ENCODE peak calls at places on chromosome 15, in ten cellular contexts. One of them, this sample, is unnamed.

GRCh38 chr15:60575995-60576394 is 97.1 kb upstream of the ICE2 start:
- DNase-seq in ascending aorta: no peak
- DNase-seq in mesenchymal stem cell: peak
- DNase-seq in Peyer's patch: no peak
- DNase-seq in heart right ventricle: no peak
- DNase-seq in brain microvascular endothelial cell: peak
- DNase-seq in spleen: no peak
- DNase-seq in psoas muscle: no peak
- DNase-seq in dorsolateral prefrontal cortex: no peak
- DNase-seq in CD8-positive, alpha-beta T cell: no peak
- DNase-seq in this sample: peak

GRCh38 chr15:101560722-101561583 is 71.4 kb upstream of the PCSK6 start:
- DNase-seq in ascending aorta: no peak
- DNase-seq in mesenchymal stem cell: no peak
- DNase-seq in Peyer's patch: no peak
- DNase-seq in heart right ventricle: no peak
- DNase-seq in brain microvascular endothelial cell: no peak
- DNase-seq in spleen: no peak
- DNase-seq in psoas muscle: no peak
- DNase-seq in dorsolateral prefrontal cortex: no peak
- DNase-seq in CD8-positive, alpha-beta T cell: no peak
- DNase-seq in this sample: no peak

GRCh38 chr15:85403745-85404144 is 23.3 kb downstream of the AKAP13 start:
- DNase-seq in ascending aorta: no peak
- DNase-seq in mesenchymal stem cell: peak
- DNase-seq in Peyer's patch: no peak
- DNase-seq in heart right ventricle: peak
- DNase-seq in brain microvascular endothelial cell: no peak
- DNase-seq in spleen: no peak
- DNase-seq in psoas muscle: no peak
- DNase-seq in dorsolateral prefrontal cortex: no peak
- DNase-seq in CD8-positive, alpha-beta T cell: no peak
- DNase-seq in this sample: no peak

GRCh38 chr15:39565851-39566250 is 15.0 kb upstream of the THBS1 start:
- DNase-seq in ascending aorta: no peak
- DNase-seq in mesenchymal stem cell: no peak
- DNase-seq in Peyer's patch: no peak
- DNase-seq in heart right ventricle: no peak
- DNase-seq in brain microvascular endothelial cell: no peak
- DNase-seq in spleen: no peak
- DNase-seq in psoas muscle: no peak
- DNase-seq in dorsolateral prefrontal cortex: no peak
- DNase-seq in CD8-positive, alpha-beta T cell: no peak
- DNase-seq in this sample: no peak

GRCh38 chr15:94844533-94845390 is 613.4 kb downstream of the MCTP2 start:
- DNase-seq in ascending aorta: peak
- DNase-seq in mesenchymal stem cell: peak
- DNase-seq in Peyer's patch: peak
- DNase-seq in heart right ventricle: peak
- DNase-seq in brain microvascular endothelial cell: peak
- DNase-seq in spleen: peak
- DNase-seq in psoas muscle: peak
- DNase-seq in dorsolateral prefrontal cortex: no peak
- DNase-seq in CD8-positive, alpha-beta T cell: no peak
- DNase-seq in this sample: peak

GRCh38 chr15:41490355-41490754 is 3.3 kb upstream of the ITPKA start:
- DNase-seq in ascending aorta: no peak
- DNase-seq in mesenchymal stem cell: peak
- DNase-seq in Peyer's patch: no peak
- DNase-seq in heart right ventricle: no peak
- DNase-seq in brain microvascular endothelial cell: peak
- DNase-seq in spleen: no peak
- DNase-seq in psoas muscle: no peak
- DNase-seq in dorsolateral prefrontal cortex: no peak
- DNase-seq in CD8-positive, alpha-beta T cell: no peak
- DNase-seq in this sample: no peak

GRCh38 chr15:48250640-48251076 is 44.6 kb downstream of the SLC12A1 start:
- DNase-seq in ascending aorta: peak
- DNase-seq in mesenchymal stem cell: peak
- DNase-seq in Peyer's patch: no peak
- DNase-seq in heart right ventricle: peak
- DNase-seq in brain microvascular endothelial cell: peak
- DNase-seq in spleen: no peak
- DNase-seq in psoas muscle: peak
- DNase-seq in dorsolateral prefrontal cortex: no peak
- DNase-seq in CD8-positive, alpha-beta T cell: no peak
- DNase-seq in this sample: no peak

GRCh38 chr15:35290301-35290721 is 205.2 kb upstream of the NANOGP8 start:
- DNase-seq in ascending aorta: no peak
- DNase-seq in mesenchymal stem cell: peak
- DNase-seq in Peyer's patch: peak
- DNase-seq in heart right ventricle: no peak
- DNase-seq in brain microvascular endothelial cell: no peak
- DNase-seq in spleen: no peak
- DNase-seq in psoas muscle: no peak
- DNase-seq in dorsolateral prefrontal cortex: no peak
- DNase-seq in CD8-positive, alpha-beta T cell: no peak
- DNase-seq in this sample: no peak

GRCh38 chr15:85312486-85312885 is 67.9 kb upstream of the AKAP13 start:
- DNase-seq in ascending aorta: no peak
- DNase-seq in mesenchymal stem cell: peak
- DNase-seq in Peyer's patch: no peak
- DNase-seq in heart right ventricle: no peak
- DNase-seq in brain microvascular endothelial cell: peak
- DNase-seq in spleen: no peak
- DNase-seq in psoas muscle: no peak
- DNase-seq in dorsolateral prefrontal cortex: no peak
- DNase-seq in CD8-positive, alpha-beta T cell: no peak
- DNase-seq in this sample: no peak

GRCh38 chr15:100565591-100565990 is 36.4 kb downstream of the LINS1 start:
- DNase-seq in ascending aorta: no peak
- DNase-seq in mesenchymal stem cell: no peak
- DNase-seq in Peyer's patch: no peak
- DNase-seq in heart right ventricle: no peak
- DNase-seq in brain microvascular endothelial cell: no peak
- DNase-seq in spleen: no peak
- DNase-seq in psoas muscle: no peak
- DNase-seq in dorsolateral prefrontal cortex: no peak
- DNase-seq in CD8-positive, alpha-beta T cell: no peak
- DNase-seq in this sample: no peak

GRCh38 chr15:80440024-80440423 is 35.8 kb downstream of the ARNT2 start:
- DNase-seq in ascending aorta: no peak
- DNase-seq in mesenchymal stem cell: no peak
- DNase-seq in Peyer's patch: no peak
- DNase-seq in heart right ventricle: no peak
- DNase-seq in brain microvascular endothelial cell: no peak
- DNase-seq in spleen: no peak
- DNase-seq in psoas muscle: no peak
- DNase-seq in dorsolateral prefrontal cortex: no peak
- DNase-seq in CD8-positive, alpha-beta T cell: no peak
- DNase-seq in this sample: no peak

DNA sequence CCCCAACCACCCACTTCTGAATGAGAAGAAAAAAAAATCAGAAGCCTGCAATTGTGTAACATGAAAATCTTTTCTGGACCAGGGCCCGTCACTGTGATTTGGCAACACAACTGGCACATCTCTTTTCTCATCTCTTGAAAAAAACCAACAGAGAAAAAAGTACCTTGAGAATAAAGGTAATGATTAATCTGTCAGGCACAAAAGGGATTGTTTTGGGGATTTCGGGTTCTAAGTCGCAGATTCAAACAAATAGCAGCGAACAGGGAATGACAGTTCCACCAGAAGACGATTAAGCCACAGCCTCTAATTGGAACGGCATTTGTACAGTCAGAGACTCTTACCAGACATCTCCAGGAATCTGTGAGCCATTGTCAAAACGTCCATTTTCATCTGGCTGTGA is at the start of gene AQP9:
- DNase-seq in ascending aorta: no peak
- DNase-seq in mesenchymal stem cell: no peak
- DNase-seq in Peyer's patch: no peak
- DNase-seq in heart right ventricle: no peak
- DNase-seq in brain microvascular endothelial cell: no peak
- DNase-seq in spleen: no peak
- DNase-seq in psoas muscle: no peak
- DNase-seq in dorsolateral prefrontal cortex: no peak
- DNase-seq in CD8-positive, alpha-beta T cell: no peak
- DNase-seq in this sample: no peak
- H3K27ac ChIP-seq in ascending aorta: no peak
- H3K27ac ChIP-seq in mesenchymal stem cell: no peak
- H3K27ac ChIP-seq in Peyer's patch: no peak
- H3K27ac ChIP-seq in heart right ventricle: no peak
- H3K27ac ChIP-seq in brain microvascular endothelial cell: no peak
- H3K27ac ChIP-seq in spleen: peak
- H3K27ac ChIP-seq in psoas muscle: no peak
- H3K27ac ChIP-seq in dorsolateral prefrontal cortex: no peak
- H3K27ac ChIP-seq in CD8-positive, alpha-beta T cell: no peak
- H3K27ac ChIP-seq in this sample: peak

DNA sequence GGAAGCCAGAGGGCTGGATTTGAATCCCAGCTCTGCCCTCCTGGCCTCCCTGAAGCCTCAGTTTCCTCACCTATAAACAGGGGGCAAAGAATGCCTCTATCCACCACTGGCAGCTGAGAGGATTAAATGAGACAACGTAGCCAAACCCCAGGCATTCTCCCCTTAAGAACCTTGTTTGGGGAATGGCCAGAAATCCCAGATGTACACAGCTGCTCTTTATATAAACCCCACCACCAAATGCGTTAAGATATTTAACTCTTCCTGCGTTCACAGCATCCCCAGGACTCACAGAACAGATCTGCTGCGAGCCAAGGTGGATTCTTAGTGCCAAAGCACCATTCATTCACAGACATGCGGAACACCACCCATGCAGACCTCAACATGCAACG is 5.3 kb downstream of the TLE3 start:
- DNase-seq in ascending aorta: no peak
- DNase-seq in mesenchymal stem cell: peak
- DNase-seq in Peyer's patch: no peak
- DNase-seq in heart right ventricle: no peak
- DNase-seq in brain microvascular endothelial cell: no peak
- DNase-seq in spleen: no peak
- DNase-seq in psoas muscle: no peak
- DNase-seq in dorsolateral prefrontal cortex: no peak
- DNase-seq in CD8-positive, alpha-beta T cell: no peak
- DNase-seq in this sample: no peak
- H3K4me3 ChIP-seq in ascending aorta: no peak
- H3K4me3 ChIP-seq in mesenchymal stem cell: no peak
- H3K4me3 ChIP-seq in Peyer's patch: peak
- H3K4me3 ChIP-seq in heart right ventricle: no peak
- H3K4me3 ChIP-seq in brain microvascular endothelial cell: no peak
- H3K4me3 ChIP-seq in spleen: no peak
- H3K4me3 ChIP-seq in psoas muscle: peak
- H3K4me3 ChIP-seq in dorsolateral prefrontal cortex: no peak
- H3K4me3 ChIP-seq in CD8-positive, alpha-beta T cell: no peak
- H3K4me3 ChIP-seq in this sample: no peak

GRCh38 chr15:83284563-83285283 is at the start of gene BNC1:
- DNase-seq in ascending aorta: no peak
- DNase-seq in mesenchymal stem cell: peak
- DNase-seq in Peyer's patch: no peak
- DNase-seq in heart right ventricle: no peak
- DNase-seq in brain microvascular endothelial cell: no peak
- DNase-seq in spleen: no peak
- DNase-seq in psoas muscle: no peak
- DNase-seq in dorsolateral prefrontal cortex: no peak
- DNase-seq in CD8-positive, alpha-beta T cell: no peak
- DNase-seq in this sample: no peak
- H3K27ac ChIP-seq in ascending aorta: no peak
- H3K27ac ChIP-seq in mesenchymal stem cell: peak
- H3K27ac ChIP-seq in Peyer's patch: no peak
- H3K27ac ChIP-seq in heart right ventricle: no peak
- H3K27ac ChIP-seq in brain microvascular endothelial cell: peak
- H3K27ac ChIP-seq in spleen: no peak
- H3K27ac ChIP-seq in psoas muscle: no peak
- H3K27ac ChIP-seq in dorsolateral prefrontal cortex: no peak
- H3K27ac ChIP-seq in CD8-positive, alpha-beta T cell: no peak
- H3K27ac ChIP-seq in this sample: no peak

GRCh38 chr15:56934269-56934668 is 15.8 kb downstream of the TCF12 start:
- DNase-seq in ascending aorta: no peak
- DNase-seq in mesenchymal stem cell: no peak
- DNase-seq in Peyer's patch: peak
- DNase-seq in heart right ventricle: no peak
- DNase-seq in brain microvascular endothelial cell: peak
- DNase-seq in spleen: no peak
- DNase-seq in psoas muscle: no peak
- DNase-seq in dorsolateral prefrontal cortex: no peak
- DNase-seq in CD8-positive, alpha-beta T cell: no peak
- DNase-seq in this sample: no peak
- H3K4me3 ChIP-seq in ascending aorta: no peak
- H3K4me3 ChIP-seq in mesenchymal stem cell: no peak
- H3K4me3 ChIP-seq in Peyer's patch: no peak
- H3K4me3 ChIP-seq in heart right ventricle: no peak
- H3K4me3 ChIP-seq in brain microvascular endothelial cell: no peak
- H3K4me3 ChIP-seq in spleen: no peak
- H3K4me3 ChIP-seq in psoas muscle: no peak
- H3K4me3 ChIP-seq in dorsolateral prefrontal cortex: no peak
- H3K4me3 ChIP-seq in CD8-positive, alpha-beta T cell: no peak
- H3K4me3 ChIP-seq in this sample: no peak

This sample was measured in left lung.